ENCODE peak calls at places on chromosomes 7 and 10, in six cellular contexts. Y, G, H, Q, R and W are unnamed samples.

GRCh38 chr7:87110778-87111177 is 41.5 kb upstream of the DMTF1 start:
- DNase-seq in Y (peak; percentile 73), R (no peak), G (peak; percentile 28), Q (peak; percentile 70), H (no peak), W (no peak)

GRCh38 chr7:139557857-139558581 is 34.5 kb downstream of the CLEC2L start:
- DNase-seq in G (no peak), Q (no peak), H (peak; percentile 57), R (no peak), Y (no peak), W (no peak)

GRCh38 chr7:88091988-88092675 is 127.7 kb downstream of the SRI start:
- DNase-seq in G (no peak), Q (no peak), H (no peak), Y (no peak), R (no peak), W (no peak)

GRCh38 chr10:117365612-117366011 is 9.6 kb downstream of the PDZD8 start:
- DNase-seq in R (no peak), H (no peak), Q (no peak), G (peak; percentile 47), Y (no peak), W (no peak)

GRCh38 chr7:22572937-22573336 is 72.9 kb upstream of the STEAP1B start:
- DNase-seq in R (no peak), Y (no peak), Q (no peak), G (peak; percentile 28), H (no peak), W (no peak)

GRCh38 chr7:9022456-9022855 is 589.0 kb downstream of the NXPH1 start:
- DNase-seq in R (no peak), H (no peak), Y (no peak), G (no peak), Q (no peak), W (no peak)

GRCh38 chr10:68010426-68010825 is 64.7 kb downstream of the HERC4 start:
- DNase-seq in H (no peak), G (no peak), Q (no peak), Y (no peak), R (no peak), W (no peak)

GRCh38 chr10:7054915-7055314 is 355.9 kb downstream of the SFMBT2 start:
- DNase-seq in Y (no peak), Q (peak; percentile 14), G (peak; percentile 52), R (no peak), H (peak; percentile 74), W (no peak)

GRCh38 chr10:118926441-118926840 is 103.1 kb upstream of the NANOS1 start:
- DNase-seq in Y (no peak), R (no peak), Q (no peak), H (no peak), G (no peak), W (peak; percentile 50)

GRCh38 chr7:106177738-106178592 is 65.9 kb upstream of the SYPL1 start:
- DNase-seq in H (no peak), G (no peak), R (no peak), Y (no peak), Q (no peak), W (no peak)

GRCh38 chr10:17023386-17024298 is 106.0 kb downstream of the CUBN start:
- DNase-seq in Y (peak; percentile 98), H (peak; percentile 59), R (peak; percentile 53), G (peak; percentile 90), Q (peak; percentile 99), W (peak; percentile 88)

GRCh38 chr10:28047061-28047460 is 48.2 kb upstream of the ODAD2 start:
- DNase-seq in R (no peak), Q (no peak), H (no peak), Y (no peak), G (no peak), W (no peak)

GRCh38 chr10:43390791-43391190 is 18.2 kb downstream of the HNRNPF start:
- DNase-seq in Q (peak; percentile 67), H (peak; percentile 60), Y (peak; percentile 61), R (no peak), G (peak; percentile 61), W (no peak)
- TF ChIP-seq CTCF in Q (peak; percentile 62), H (peak; percentile 56), Y (peak; percentile 64), R (peak; percentile 32), G (peak; percentile 55), W (peak; percentile 57)

DNA sequence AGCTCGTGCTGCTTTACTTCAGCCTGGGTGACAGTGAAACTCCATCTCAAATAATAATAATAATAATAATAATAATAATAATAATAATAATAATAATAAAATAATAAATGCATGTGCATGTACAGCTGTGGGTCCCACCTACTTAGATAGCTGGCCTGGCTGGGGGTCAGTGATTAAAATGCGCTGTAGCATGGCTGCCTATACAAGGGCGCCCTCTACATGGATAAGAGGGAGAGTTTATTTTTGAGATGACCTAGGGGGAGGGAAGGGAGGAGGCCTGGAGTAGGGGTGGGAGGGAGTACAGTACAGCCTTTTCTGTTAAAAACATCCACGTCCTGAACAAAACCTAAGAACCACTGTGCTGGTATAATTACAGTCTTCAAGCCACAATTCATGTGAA is 146.4 kb downstream of the TMEM178B start:
- DNase-seq in H (peak; percentile 75), R (peak; percentile 27), Q (no peak), G (peak; percentile 8), Y (no peak), W (no peak)
- TF ChIP-seq CTCF in H (peak; percentile 89), R (peak; percentile 22), Q (no peak), G (no peak), Y (no peak), W (no peak)

DNA sequence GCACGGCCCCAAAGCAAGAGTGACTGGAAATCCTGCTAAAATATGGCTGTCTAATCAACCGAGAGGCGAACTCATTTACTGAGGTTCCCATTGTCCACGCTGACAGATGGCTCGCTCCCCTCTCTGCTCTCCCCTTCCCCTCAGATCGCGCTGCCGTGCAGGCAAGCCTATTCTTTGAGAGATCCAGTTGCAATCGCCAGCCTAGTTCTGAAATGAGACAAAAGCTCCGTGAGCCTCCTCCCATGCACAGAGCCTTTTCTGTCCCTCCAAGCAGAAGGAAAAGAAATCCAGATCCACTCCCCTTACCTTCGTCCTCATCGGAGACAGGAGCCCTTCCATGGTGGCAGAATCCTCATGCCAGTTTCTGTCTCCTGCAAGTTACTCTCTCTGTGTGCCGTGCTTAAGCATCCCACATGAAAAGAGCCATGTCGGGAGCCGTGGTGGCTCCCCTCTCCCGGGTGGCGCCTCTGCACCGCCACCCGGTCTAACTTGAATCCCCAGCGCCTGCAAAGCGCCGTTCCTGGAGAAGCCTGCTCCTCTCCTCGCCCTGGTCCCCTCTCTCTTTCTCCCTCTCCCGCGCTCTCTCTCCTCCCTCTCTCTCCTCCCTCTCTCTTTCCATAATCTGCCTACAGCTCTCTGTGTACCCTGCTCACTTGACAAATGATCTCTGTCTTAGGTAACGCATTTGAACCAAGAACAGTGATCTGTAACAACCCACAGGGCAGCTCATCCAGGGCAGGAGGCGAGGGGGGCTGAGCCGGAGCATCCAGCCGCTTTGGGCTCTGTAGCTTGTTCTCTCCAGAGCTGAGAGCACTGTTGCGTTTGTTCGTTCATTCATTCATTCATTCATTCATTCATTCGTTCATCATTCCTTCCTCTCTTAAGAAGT is 156.8 kb downstream of the FRMD4A start:
- DNase-seq in H (peak; percentile 65), Q (no peak), G (no peak), R (no peak), Y (peak; percentile 37), W (no peak)
- TF ChIP-seq CTCF in H (no peak), Q (no peak), G (no peak), R (no peak), Y (no peak), W (no peak)

GRCh38 chr7:90261441-90261840 is 16.5 kb downstream of the CFAP69 start:
- DNase-seq in Y (no peak), G (no peak), H (no peak), R (no peak), Q (no peak), W (no peak)

GRCh38 chr7:90266808-90267207 is 21.8 kb downstream of the CFAP69 start:
- DNase-seq in G (peak; percentile 68), R (no peak), Y (peak; percentile 94), Q (peak; percentile 96), H (no peak), W (no peak)

GRCh38 chr7:90256778-90257177 is 11.8 kb downstream of the CFAP69 start:
- DNase-seq in G (no peak), H (no peak), Q (no peak), R (no peak), Y (no peak), W (no peak)

GRCh38 chr7:90267263-90267858 is 22.4 kb downstream of the CFAP69 start:
- DNase-seq in H (no peak), Y (no peak), R (no peak), G (peak; percentile 0), Q (no peak), W (no peak)

GRCh38 chr7:90262438-90262837 is 17.5 kb downstream of the CFAP69 start:
- DNase-seq in R (peak; percentile 44), H (peak; percentile 47), G (peak; percentile 44), Q (peak; percentile 70), Y (peak; percentile 67), W (no peak)
- TF ChIP-seq CTCF in R (peak; percentile 42), H (peak; percentile 56), G (peak; percentile 33), Q (peak; percentile 52), Y (peak; percentile 48), W (peak; percentile 59)

GRCh38 chr10:62080905-62081304 is 179.4 kb downstream of the ARID5B start:
- DNase-seq in H (peak; percentile 17), R (no peak), Y (no peak), G (no peak), Q (no peak), W (no peak)
- TF ChIP-seq CTCF in H (no peak), R (no peak), Y (no peak), G (no peak), Q (no peak), W (no peak)